ENCODE peak calls at places on chromosome 15, in ten cellular contexts. C is transverse colon, U is body of pancreas, P is uterus, T is endothelial cell of umbilical vein, R is ovary, H is heart left ventricle, L is H1, E is breast epithelium, J is A549. O is an unnamed sample.

GRCh38 chr15:71957026-71957425 is 146.7 kb downstream of the NR2E3 start:
- DNase-seq in C (no peak), U (no peak), P (no peak), T (no peak), R (no peak), H (no peak), L (no peak), E (no peak), J (no peak), O (no peak)

GRCh38 chr15:29621626-29622025 is 200.6 kb downstream of the TJP1 start:
- DNase-seq in C (no peak), U (no peak), P (no peak), T (no peak), R (no peak), H (no peak), L (no peak), E (no peak), J (no peak), O (no peak)

GRCh38 chr15:70479785-70480184 is 283.6 kb downstream of the UACA start:
- DNase-seq in C (no peak), U (no peak), P (no peak), T (no peak), R (no peak), H (no peak), L (no peak), E (no peak), J (no peak), O (no peak)

GRCh38 chr15:63238796-63239195 is 38.6 kb upstream of the APH1B start:
- DNase-seq in C (no peak), U (no peak), P (no peak), T (no peak), R (no peak), H (no peak), L (no peak), E (no peak), J (no peak), O (no peak)

GRCh38 chr15:23869391-23869790 is 182.3 kb upstream of the NDN start:
- DNase-seq in C (peak; percentile 37), U (peak; percentile 51), P (peak; percentile 30), T (no peak), R (peak; percentile 58), H (peak; percentile 65), L (no peak), E (no peak), J (no peak), O (peak; percentile 45)

GRCh38 chr15:63985221-63986184 is 60.8 kb downstream of the DAPK2 start:
- DNase-seq in C (no peak), U (peak; percentile 83), P (peak; percentile 21), T (peak; percentile 30), R (peak; percentile 30), H (peak; percentile 87), L (no peak), E (no peak), J (no peak), O (no peak)

GRCh38 chr15:85482896-85483295 is 102.5 kb downstream of the AKAP13 start:
- DNase-seq in C (no peak), U (no peak), P (no peak), T (no peak), R (no peak), H (no peak), L (no peak), E (no peak), J (no peak), O (no peak)

GRCh38 chr15:27059610-27060202 is 88.7 kb downstream of the GABRG3 start:
- DNase-seq in C (no peak), U (peak; percentile 51), P (no peak), T (no peak), R (no peak), H (no peak), L (peak; percentile 13), E (no peak), J (peak; percentile 84), O (peak; percentile 74)

GRCh38 chr15:23436421-23436820 is 10.6 kb downstream of the GOLGA6L2 start:
- DNase-seq in C (no peak), U (no peak), P (no peak), T (no peak), R (no peak), H (no peak), L (no peak), E (no peak), J (no peak), O (no peak)

GRCh38 chr15:45642203-45642932 is 7.5 kb downstream of the SQOR start:
- DNase-seq in C (no peak), U (no peak), P (peak; percentile 31), T (peak; percentile 85), R (peak; percentile 16), H (no peak), L (no peak), E (no peak), J (no peak), O (peak; percentile 55)

GRCh38 chr15:38085104-38085503 is 150.7 kb downstream of the TMCO5A start:
- DNase-seq in C (no peak), U (no peak), P (no peak), T (peak; percentile 56), R (no peak), H (no peak), L (no peak), E (no peak), J (no peak), O (no peak)

GRCh38 chr15:50542051-50542450 is 4.4 kb downstream of the USP50 start:
- DNase-seq in C (no peak), U (no peak), P (peak; percentile 15), T (no peak), R (no peak), H (no peak), L (no peak), E (no peak), J (no peak), O (no peak)

GRCh38 chr15:45849136-45849535 is 214.3 kb downstream of the SQOR start:
- DNase-seq in C (no peak), U (no peak), P (no peak), T (no peak), R (no peak), H (no peak), L (no peak), E (no peak), J (no peak), O (no peak)

GRCh38 chr15:59255647-59256380 is 49.2 kb downstream of the LDHAL6B start:
- DNase-seq in C (peak; percentile 73), U (no peak), P (no peak), T (no peak), R (no peak), H (no peak), L (no peak), E (no peak), J (peak; percentile 95), O (no peak)

GRCh38 chr15:64213646-64214045 is 50.8 kb upstream of the PPIB start:
- DNase-seq in C (no peak), U (no peak), P (no peak), T (no peak), R (no peak), H (no peak), L (no peak), E (no peak), J (no peak), O (no peak)

GRCh38 chr15:52295421-52295991 is at the start of gene MYO5C:
- DNase-seq in C (peak; percentile 91), U (peak; percentile 96), P (peak; percentile 42), T (peak; percentile 95), R (no peak), H (peak; percentile 88), L (peak; percentile 57), E (peak; percentile 85), J (peak; percentile 86), O (peak; percentile 78)

GRCh38 chr15:90902996-90903732 is at the start of gene MAN2A2:
- DNase-seq in C (peak; percentile 78), U (peak; percentile 90), P (peak; percentile 49), T (peak; percentile 52), R (peak; percentile 46), H (peak; percentile 86), L (no peak), E (no peak), J (peak; percentile 62), O (peak; percentile 65)
- TF ChIP-seq POLR2A in C (peak; percentile 74), U (peak; percentile 78), P (no peak), T (no peak), R (no peak), H (no peak), L (no peak), E (no peak), J (no peak), O (no peak)

DNA sequence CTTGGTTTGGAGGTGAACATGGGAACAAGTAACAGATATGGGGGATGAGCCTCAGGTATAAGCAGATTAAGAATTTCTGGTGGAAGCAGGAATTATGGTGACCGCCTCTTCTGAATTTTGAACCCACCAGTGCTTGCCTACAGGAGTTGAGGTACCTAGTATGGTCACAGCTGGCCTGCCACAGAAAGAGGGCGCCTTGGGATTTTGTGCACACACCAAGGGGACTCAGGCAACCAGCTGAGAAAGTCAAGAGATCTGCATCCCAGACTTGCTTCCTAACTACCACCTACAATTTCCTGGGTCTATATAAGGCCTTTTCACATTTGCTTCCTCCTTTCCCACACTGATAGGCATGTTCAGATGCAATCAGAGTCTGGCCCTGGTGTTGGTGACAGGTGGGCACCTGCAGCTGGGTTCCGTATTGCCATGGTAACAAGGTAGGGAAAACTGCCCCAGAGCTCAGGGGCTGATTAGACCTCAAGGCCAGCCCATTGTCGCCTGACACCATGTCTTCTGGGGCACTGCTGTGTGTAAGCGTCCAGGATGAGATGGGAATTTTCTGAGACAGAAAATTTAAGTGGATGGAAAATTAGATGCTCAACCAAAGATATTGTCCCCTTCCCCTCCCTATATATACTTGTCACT is 75.9 kb upstream of the RASGRF1 start:
- DNase-seq in C (no peak), U (no peak), P (no peak), T (no peak), R (no peak), H (no peak), L (no peak), E (no peak), J (no peak), O (no peak)
- H3K27ac ChIP-seq in C (no peak overlapping the region), U (no peak overlapping the region), P (no peak overlapping the region), T (no peak overlapping the region), R (no peak overlapping the region), H (no peak overlapping the region), L (no peak overlapping the region), E (no peak overlapping the region), J (no peak overlapping the region), O (no peak overlapping the region)

GRCh38 chr15:43824302-43825246 is at the start of gene MFAP1:
- DNase-seq in C (peak; percentile 95), U (peak; percentile 95), P (peak; percentile 92), T (peak; percentile 97), R (peak; percentile 95), H (peak; percentile 94), L (peak; percentile 72), E (peak; percentile 94), J (peak; percentile 90), O (peak; percentile 97)
- TF ChIP-seq POLR2A in C (peak; percentile 96), U (peak; percentile 75), P (peak; percentile 69), T (peak; percentile 97), R (peak; percentile 77), H (no peak), L (peak; percentile 48), E (peak; percentile 71), J (peak; percentile 66), O (peak; percentile 94)

DNA sequence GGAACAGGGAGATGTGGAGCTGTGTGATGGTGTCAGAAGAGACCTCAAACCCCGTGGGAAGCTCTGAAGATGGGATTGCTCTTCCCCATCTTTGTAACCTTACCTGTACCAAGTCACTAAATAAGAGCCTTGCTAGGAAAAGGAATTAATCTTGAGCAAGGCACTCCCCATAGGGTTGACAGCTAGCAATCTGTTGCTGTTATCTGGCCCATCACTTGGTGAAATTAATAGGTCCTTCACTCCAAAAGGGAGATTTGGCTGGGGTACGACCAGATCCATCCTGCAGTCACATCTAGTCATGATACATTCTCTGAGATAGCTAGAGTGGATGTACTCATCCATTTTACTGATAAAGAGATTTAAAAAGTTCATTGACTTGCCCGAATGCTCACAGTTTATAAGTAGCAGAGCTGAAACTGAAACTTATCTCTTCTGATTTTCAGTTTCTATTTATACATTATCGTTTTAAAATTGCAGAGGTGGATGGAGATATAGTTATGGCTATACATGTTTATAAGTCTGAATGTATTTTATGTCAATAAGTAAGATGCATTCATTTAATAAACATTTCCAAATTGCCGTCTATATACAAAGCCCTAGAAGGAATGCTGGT is 299.1 kb upstream of the MCTP2 start:
- DNase-seq in C (no peak), U (no peak), P (no peak), T (no peak), R (no peak), H (no peak), L (no peak), E (no peak), J (no peak), O (no peak)
- H3K27ac ChIP-seq in C (no peak overlapping the region), U (no peak overlapping the region), P (no peak overlapping the region), T (no peak overlapping the region), R (no peak overlapping the region), H (no peak overlapping the region), L (no peak overlapping the region), E (no peak overlapping the region), J (no peak overlapping the region), O (no peak overlapping the region)